ENCODE peak calls at places on chromosome 3, in four cellular contexts. M, X, G and O are unnamed samples.

GRCh38 chr3:124714218-124714853 is 15.9 kb upstream of the UMPS start:
- DNase-seq in M (no peak), G (no peak), X (no peak), O (no peak)

GRCh38 chr3:128878556-128879124 is 780 bp upstream of the ACAD9 start:
- DNase-seq in M (no peak), G (no peak), X (no peak), O (no peak)

GRCh38 chr3:30289324-30289723 is 317.1 kb upstream of the TGFBR2 start:
- DNase-seq in M (no peak), G (no peak), X (no peak), O (no peak)

GRCh38 chr3:189908646-189909045 is 212.1 kb downstream of the P3H2 start:
- DNase-seq in G (no peak), M (no peak), X (no peak), O (no peak)

GRCh38 chr3:118587847-118588246 is 446.8 kb downstream of the IGSF11 start:
- DNase-seq in X (no peak), M (no peak), G (no peak), O (no peak)

GRCh38 chr3:14132120-14132519 is 7.3 kb downstream of the TMEM43 start:
- DNase-seq in X (no peak), M (no peak), G (no peak), O (no peak)

GRCh38 chr3:31164398-31164797 is 269.9 kb upstream of the GADL1 start:
- DNase-seq in X (no peak), M (no peak), G (no peak), O (no peak)

GRCh38 chr3:133573629-133574194 is at the start of gene CDV3:
- DNase-seq in X (no peak), M (no peak), G (no peak), O (no peak)

GRCh38 chr3:70861234-70861633 is 548.8 kb upstream of the MDFIC2 start:
- DNase-seq in X (no peak), G (no peak), M (no peak), O (no peak)

GRCh38 chr3:67030785-67031740 is 33.0 kb downstream of the KBTBD8 start:
- DNase-seq in M (no peak), G (no peak), X (no peak), O (no peak)

GRCh38 chr3:160450846-160451245 is 1.3 kb upstream of the TRIM59 start:
- DNase-seq in X (no peak), M (no peak), G (no peak), O (no peak)

DNA sequence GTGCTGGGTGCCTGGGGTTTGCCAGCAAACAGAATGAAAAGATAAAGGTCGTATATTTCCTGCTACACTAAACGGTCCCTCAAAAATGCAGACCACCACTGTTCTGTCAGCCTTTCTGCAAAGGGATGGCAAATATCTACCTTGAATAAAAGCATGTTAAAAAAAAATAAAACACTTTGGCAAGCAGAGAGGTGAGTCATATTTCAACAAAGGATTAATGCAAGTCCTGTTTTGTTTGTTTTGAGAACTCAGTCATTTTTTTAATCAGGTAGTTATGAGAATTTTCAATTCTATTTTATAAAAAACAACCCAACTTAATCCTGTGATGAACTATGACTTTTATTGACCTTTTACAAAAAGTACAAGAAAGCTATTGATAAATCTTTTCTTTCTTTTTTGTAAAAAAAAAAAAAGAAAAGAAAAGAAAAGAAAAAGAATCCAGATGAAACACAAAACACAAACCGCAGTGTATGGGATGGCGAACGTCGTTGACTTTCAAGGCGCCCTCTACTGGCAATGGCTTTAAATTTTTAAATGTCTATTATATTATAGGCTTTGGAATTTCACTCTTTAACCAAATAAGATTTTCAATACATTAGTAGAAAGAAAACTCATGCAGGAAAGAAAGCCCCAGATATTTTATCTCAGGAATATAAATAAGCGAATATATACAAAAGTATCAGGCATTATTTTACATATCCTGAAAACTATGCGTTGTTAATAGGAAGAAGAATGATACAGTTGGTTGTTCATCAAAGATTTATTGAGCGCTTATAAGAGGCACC is 87.8 kb downstream of the NCEH1 start:
- DNase-seq in X (no peak), M (peak; percentile 38), G (no peak), O (no peak)
- H3K4me3 ChIP-seq in X (no peak overlapping the region), M (no peak overlapping the region), G (no peak overlapping the region), O (no peak overlapping the region)

DNA sequence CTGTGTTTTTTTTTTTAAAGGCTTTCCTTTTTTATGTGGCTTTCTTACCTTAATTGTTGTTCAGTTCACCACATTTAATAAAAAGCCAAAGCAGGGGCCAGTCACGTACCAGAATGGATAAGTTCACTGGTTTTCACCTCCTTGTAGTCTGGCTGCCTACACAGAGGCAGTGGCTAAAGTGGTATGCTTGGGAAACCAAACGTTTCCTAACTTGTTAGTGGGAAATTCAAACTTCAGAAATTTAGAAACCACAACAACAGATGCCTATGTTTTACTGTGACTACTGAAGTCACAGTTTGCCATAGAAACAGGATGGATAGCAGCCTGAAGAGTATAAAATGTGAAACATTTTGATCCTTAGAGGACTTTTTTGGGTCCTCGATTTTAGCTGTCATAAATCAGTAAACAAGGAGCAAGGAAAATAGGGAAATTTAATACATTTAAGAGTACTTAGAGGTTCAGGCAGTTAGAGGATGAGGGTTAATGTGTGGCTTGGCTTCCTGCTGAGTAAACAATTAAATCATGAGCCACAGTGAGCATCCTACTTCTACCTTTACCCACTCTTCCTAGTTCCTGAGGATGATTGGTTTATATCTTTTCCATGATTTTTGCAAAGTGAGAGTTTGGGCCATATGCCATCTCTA is 48.6 kb downstream of the CMSS1 start:
- DNase-seq in X (no peak), M (no peak), G (no peak), O (no peak)
- H3K4me1 ChIP-seq in X (peaks cover 31% of the 10 kb centered on the region), M (peaks cover 26% of the 10 kb centered on the region), G (peaks cover 19% of the 10 kb centered on the region), O (peaks cover 14% of the 10 kb centered on the region)

GRCh38 chr3:146020969-146021368 is 140.0 kb downstream of the PLOD2 start:
- DNase-seq in X (no peak), G (no peak), M (no peak), O (no peak)
- TF ChIP-seq CTCF in X (no peak), G (no peak), M (no peak), O (no peak)

DNA sequence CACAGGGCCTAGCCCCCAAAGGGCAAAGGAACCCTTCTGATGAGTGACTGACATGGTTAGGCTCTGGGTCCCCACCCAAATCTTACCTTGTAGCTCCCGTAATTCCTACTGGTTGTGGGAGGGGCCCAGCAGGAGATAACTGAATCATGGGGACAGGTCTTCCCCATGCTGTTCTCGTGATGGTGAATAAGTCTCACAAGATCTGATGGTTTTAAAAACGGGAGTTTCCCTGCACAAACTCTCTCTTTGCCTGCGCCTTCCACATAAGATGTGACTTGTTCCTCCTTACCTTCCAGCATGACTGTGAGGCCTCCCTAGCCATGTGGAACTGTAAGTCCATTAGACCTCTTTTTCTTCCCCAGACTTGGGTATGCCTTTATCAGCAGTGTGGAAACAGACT is 16.9 kb downstream of the TKT start:
- DNase-seq in G (no peak), M (no peak), X (no peak), O (no peak)
- H3K4me3 ChIP-seq in G (no peak overlapping the region), M (no peak overlapping the region), X (no peak overlapping the region), O (no peak overlapping the region)

GRCh38 chr3:197335428-197336132 is 37.2 kb upstream of the DLG1 start:
- DNase-seq in X (no peak), G (no peak), M (no peak), O (no peak)

GRCh38 chr3:197338586-197338985 is 40.2 kb upstream of the DLG1 start:
- DNase-seq in X (no peak), G (no peak), M (no peak), O (no peak)

GRCh38 chr3:197337214-197337613 is 38.8 kb upstream of the DLG1 start:
- DNase-seq in G (no peak), X (no peak), M (no peak), O (no peak)

GRCh38 chr3:197337656-197338055 is 39.2 kb upstream of the DLG1 start:
- DNase-seq in G (no peak), X (no peak), M (no peak), O (no peak)

GRCh38 chr3:197336348-197336747 is 37.9 kb upstream of the DLG1 start:
- DNase-seq in X (no peak), M (no peak), G (no peak), O (no peak)
- H3K4me1 ChIP-seq in X (no peaks in the 10 kb centered on the region), M (no peaks in the 10 kb centered on the region), G (no peaks in the 10 kb centered on the region), O (no peaks in the 10 kb centered on the region)

DNA sequence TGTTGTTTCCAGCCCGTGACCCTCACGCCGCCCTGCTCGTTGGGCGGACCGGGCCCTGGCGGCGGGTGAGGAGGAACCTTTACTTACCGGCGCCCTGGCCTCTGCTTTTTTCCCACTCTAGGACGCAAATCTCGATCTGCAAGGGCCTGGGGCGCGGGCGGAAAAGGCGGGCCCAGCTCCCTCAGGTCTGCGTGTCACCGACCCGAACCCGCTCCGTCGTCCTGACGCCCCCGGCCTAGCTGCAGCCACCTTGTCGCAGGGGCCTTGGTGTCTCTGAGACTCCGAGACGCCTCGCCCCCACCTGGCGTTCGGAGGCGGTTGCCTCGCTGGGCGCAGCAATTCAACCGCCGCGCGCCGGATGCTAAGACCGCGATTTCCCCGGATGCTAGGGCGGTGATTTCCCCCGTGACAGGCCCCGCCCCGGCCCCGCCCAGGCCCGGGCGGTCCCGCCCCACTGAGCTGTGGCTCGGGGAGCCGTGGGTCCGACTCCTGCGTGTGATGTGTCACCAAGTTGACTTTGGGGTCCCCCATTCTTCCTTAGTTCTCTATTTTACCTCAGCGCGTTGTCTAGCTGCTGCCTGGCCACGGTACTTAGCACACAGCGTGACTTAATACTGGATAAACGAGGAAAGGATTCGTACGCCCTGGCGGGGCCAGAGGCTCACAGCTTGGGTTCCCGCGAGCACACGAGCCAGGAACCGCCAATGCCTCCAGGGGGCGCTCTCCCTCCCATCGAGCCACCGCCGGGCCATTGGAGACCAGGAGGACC is at the start of gene RPL39L:
- DNase-seq in M (peak; percentile 59), G (peak; percentile 54), X (peak; percentile 87), O (peak; percentile 87)
- TF ChIP-seq CTCF in M (peak; percentile 49), G (peak; percentile 90), X (peak; percentile 90), O (peak; percentile 80)

GRCh38 chr3:114411811-114412803 is 118.3 kb downstream of the TIGIT start:
- DNase-seq in X (no peak), G (no peak), M (no peak), O (no peak)
- H3K4me3 ChIP-seq in X (no peak overlapping the region), G (no peak overlapping the region), M (no peak overlapping the region), O (no peak overlapping the region)